ENCODE peak calls at places on chromosomes 12 and 14, in eight cellular contexts. A is NCI-H345; H is stimulated activated CD8-positive, alpha-beta memory T cell treated with anti-CD3 and anti-CD28 coated beads, Interleukin-2, amount 100 ng/mL, for 1 hour; Q is cardiac muscle cell; J is CD8-positive, alpha-beta memory T cell; P is LoVo; E is BE2C; L is HTR-8/SVneo. X is an unnamed sample.

GRCh38 chr14:28243600-28243999 is 523.0 kb upstream of the FOXG1 start:
- DNase-seq in E (no peak), A (no peak), L (no peak), Q (peak; percentile 34), P (no peak), H (no peak), J (no peak), X (peak; percentile 51)

GRCh38 chr12:125271850-125272249 is 206.6 kb downstream of the AACS start:
- DNase-seq in L (no peak), J (no peak), H (no peak), P (no peak), E (no peak), Q (no peak), A (no peak), X (no peak)

GRCh38 chr14:93788557-93789365 is 476 bp upstream of the PRIMA1 start:
- DNase-seq in H (no peak), E (peak; percentile 73), Q (peak; percentile 2), J (no peak), P (no peak), L (peak; percentile 67), A (peak; percentile 57), X (peak; percentile 39)

GRCh38 chr12:59500915-59501314 is 94.9 kb upstream of the SLC16A7 start:
- DNase-seq in Q (no peak), A (no peak), P (no peak), E (no peak), L (no peak), J (no peak), H (no peak), X (no peak)

GRCh38 chr14:61925732-61926445 is 163.7 kb downstream of the SNAPC1 start:
- DNase-seq in Q (no peak), A (no peak), P (no peak), H (no peak), J (no peak), E (no peak), L (no peak), X (no peak)

GRCh38 chr12:26187014-26187413 is 8.4 kb upstream of the SSPN start:
- DNase-seq in P (no peak), A (no peak), J (no peak), H (no peak), E (no peak), L (no peak), Q (no peak), X (no peak)

GRCh38 chr12:108305520-108305919 is 33.6 kb downstream of the CMKLR1 start:
- DNase-seq in J (no peak), P (peak; percentile 21), Q (peak; percentile 86), E (peak; percentile 84), L (peak; percentile 41), H (no peak), A (no peak), X (peak; percentile 61)

GRCh38 chr12:3127832-3128231 is 50.7 kb downstream of the TSPAN9 start:
- DNase-seq in A (no peak), L (no peak), H (no peak), Q (peak; percentile 55), J (no peak), E (no peak), P (no peak), X (peak; percentile 31)

GRCh38 chr14:74712499-74713394 is at the start of the genes AREL1 and FCF1:
- DNase-seq in H (peak; percentile 56), Q (peak; percentile 93), J (peak; percentile 89), E (peak; percentile 83), L (peak; percentile 99), P (peak; percentile 88), A (no peak), X (peak; percentile 94)

GRCh38 chr12:127306604-127307215 is 960.3 kb upstream of the TMEM132C start:
- DNase-seq in J (no peak), H (no peak), A (no peak), L (no peak), Q (no peak), E (no peak), P (no peak), X (peak; percentile 64)

GRCh38 chr12:38324896-38325295 is 8.3 kb downstream of the ALG10B start:
- DNase-seq in A (no peak), J (no peak), H (no peak), P (no peak), E (no peak), L (no peak), Q (no peak), X (no peak)

GRCh38 chr12:93122089-93122488 is 193.0 kb upstream of the EEA1 start:
- DNase-seq in H (no peak), A (no peak), E (no peak), J (no peak), P (no peak), L (no peak), Q (peak; percentile 59), X (peak; percentile 60)

GRCh38 chr14:85532981-85533820 is 3.3 kb downstream of the FLRT2 start:
- DNase-seq in J (no peak), E (no peak), L (peak; percentile 45), Q (peak; percentile 94), A (peak; percentile 75), P (no peak), H (no peak), X (peak; percentile 88)

GRCh38 chr14:104201063-104201462 is 62.7 kb downstream of the KIF26A start:
- DNase-seq in A (peak; percentile 89), L (no peak), Q (no peak), J (no peak), E (no peak), P (no peak), H (no peak), X (no peak)

GRCh38 chr12:31644536-31644935 is 15.0 kb upstream of the ETFBKMT start:
- DNase-seq in Q (no peak), P (no peak), J (no peak), E (no peak), A (no peak), L (no peak), H (no peak), X (no peak)

GRCh38 chr14:88130057-88130432 is 125.1 kb downstream of the GPR65 start:
- DNase-seq in P (no peak), L (no peak), H (no peak), J (no peak), E (no peak), A (no peak), Q (no peak), X (no peak)

GRCh38 chr14:66543996-66544395 is 36.0 kb downstream of the GPHN start:
- DNase-seq in H (no peak), E (no peak), J (no peak), A (no peak), Q (no peak), P (no peak), L (no peak), X (no peak)

GRCh38 chr12:58504539-58504938 is 415.8 kb downstream of the LRIG3 start:
- DNase-seq in L (no peak), J (no peak), H (no peak), Q (no peak), E (no peak), A (peak; percentile 7), P (no peak), X (peak; percentile 13)

GRCh38 chr12:19967486-19967885 is 400.9 kb upstream of the PDE3A start:
- DNase-seq in L (peak; percentile 56), A (peak; percentile 66), J (no peak), E (no peak), H (no peak), Q (peak; percentile 95), P (peak; percentile 26), X (peak; percentile 93)

X was measured in astrocyte of the hippocampus.